ENCODE peak calls at places on chromosomes 13 and 19, in six cellular contexts. A, C, I, O, L and P are unnamed samples.

GRCh38 chr13:26897706-26898550 is 137.3 kb upstream of the GPR12 start:
- DNase-seq in A (no peak), C (no peak), I (peak), O (no peak), L (no peak), P (no peak)

GRCh38 chr19:3576696-3577443 is 4.1 kb downstream of the HMG20B start:
- DNase-seq in A (peak), C (peak), I (no peak), O (no peak), L (peak), P (peak)

GRCh38 chr19:17948967-17949930 is 16.4 kb downstream of the CCDC124 start:
- DNase-seq in A (no peak), C (no peak), I (peak), O (no peak), L (no peak), P (no peak)

GRCh38 chr19:13022859-13023636 is 27.8 kb downstream of the NFIX start:
- DNase-seq in A (peak), C (no peak), I (peak), O (peak), L (peak), P (peak)

GRCh38 chr19:39428309-39429112 is 7.2 kb downstream of the RPS16 start:
- DNase-seq in A (peak), C (peak), I (peak), O (no peak), L (peak), P (no peak)

GRCh38 chr13:110758195-110758594 is 44.7 kb downstream of the ING1 start:
- DNase-seq in A (peak), C (no peak), I (no peak), O (peak), L (peak), P (no peak)

GRCh38 chr13:36919206-36919832 is 719 bp downstream of the SMAD9 start:
- DNase-seq in A (peak), C (peak), I (no peak), O (peak), L (peak), P (peak)

GRCh38 chr19:1990230-1991017 is 25.1 kb downstream of the BTBD2 start:
- DNase-seq in A (no peak), C (no peak), I (no peak), O (no peak), L (no peak), P (no peak)

GRCh38 chr13:24452044-24452443 is 60.5 kb downstream of the PARP4 start:
- DNase-seq in A (no peak), C (no peak), I (peak), O (no peak), L (no peak), P (no peak)

GRCh38 chr19:19628499-19629134 is 597 bp upstream of the LPAR2 start:
- DNase-seq in A (peak), C (peak), I (peak), O (peak), L (peak), P (no peak)

GRCh38 chr13:48235100-48235813 is 2.3 kb downstream of the ITM2B start:
- DNase-seq in A (peak), C (peak), I (no peak), O (peak), L (peak), P (no peak)

GRCh38 chr13:108944760-108945159 is 315.3 kb downstream of the MYO16 start:
- DNase-seq in A (peak), C (no peak), I (no peak), O (peak), L (peak), P (no peak)

GRCh38 chr13:44874886-44875630 is 114.2 kb downstream of the NUFIP1 start:
- DNase-seq in A (peak), C (no peak), I (no peak), O (no peak), L (no peak), P (no peak)

GRCh38 chr19:29858000-29858596 is 46.3 kb downstream of the CCNE1 start:
- DNase-seq in A (no peak), C (no peak), I (no peak), O (peak), L (no peak), P (no peak)

GRCh38 chr13:67776171-67776570 is 546.0 kb upstream of the PCDH9 start:
- DNase-seq in A (no peak), C (no peak), I (no peak), O (no peak), L (no peak), P (no peak)

GRCh38 chr19:13053761-13054604 is 48.7 kb downstream of the LYL1 start:
- DNase-seq in A (peak), C (peak), I (peak), O (peak), L (peak), P (peak)

GRCh38 chr19:2253106-2254051 is 2.8 kb downstream of the JSRP1 start:
- DNase-seq in A (no peak), C (no peak), I (peak), O (no peak), L (no peak), P (no peak)

GRCh38 chr19:35717665-35718344 is at the start of gene KMT2B:
- DNase-seq in A (peak), C (no peak), I (no peak), O (no peak), L (no peak), P (no peak)

GRCh38 chr13:113005076-113005865 is 36.3 kb downstream of the MCF2L start:
- DNase-seq in A (no peak), C (no peak), I (no peak), O (no peak), L (no peak), P (no peak)

GRCh38 chr13:20206836-20207235 is 14.1 kb upstream of the GJB2 start:
- DNase-seq in A (no peak), C (no peak), I (no peak), O (no peak), L (no peak), P (no peak)

GRCh38 chr13:27869436-27870090 is 50.2 kb upstream of the PDX1 start:
- DNase-seq in A (no peak), C (no peak), I (no peak), O (no peak), L (no peak), P (no peak)

GRCh38 chr19:38199340-38199739 is 24.7 kb downstream of the DPF1 start:
- DNase-seq in A (no peak), C (no peak), I (no peak), O (no peak), L (no peak), P (no peak)

GRCh38 chr19:315811-316210 is 24.6 kb upstream of the PLPP2 start:
- DNase-seq in A (no peak), C (no peak), I (no peak), O (no peak), L (no peak), P (no peak)

GRCh38 chr19:50838239-50838638 is 4.9 kb upstream of the KLK15 start:
- DNase-seq in A (no peak), C (no peak), I (no peak), O (no peak), L (peak), P (no peak)
- TF ChIP-seq CTCF in A (no peak), C (no peak), I (no peak), O (peak), L (peak), P (no peak)

GRCh38 chr19:48826606-48827020 is 9.7 kb downstream of the HSD17B14 start:
- DNase-seq in A (no peak), C (peak), I (no peak), O (peak), L (no peak), P (no peak)
- TF ChIP-seq CTCF in A (peak), C (peak), I (no peak), O (peak), L (peak), P (no peak)

DNA sequence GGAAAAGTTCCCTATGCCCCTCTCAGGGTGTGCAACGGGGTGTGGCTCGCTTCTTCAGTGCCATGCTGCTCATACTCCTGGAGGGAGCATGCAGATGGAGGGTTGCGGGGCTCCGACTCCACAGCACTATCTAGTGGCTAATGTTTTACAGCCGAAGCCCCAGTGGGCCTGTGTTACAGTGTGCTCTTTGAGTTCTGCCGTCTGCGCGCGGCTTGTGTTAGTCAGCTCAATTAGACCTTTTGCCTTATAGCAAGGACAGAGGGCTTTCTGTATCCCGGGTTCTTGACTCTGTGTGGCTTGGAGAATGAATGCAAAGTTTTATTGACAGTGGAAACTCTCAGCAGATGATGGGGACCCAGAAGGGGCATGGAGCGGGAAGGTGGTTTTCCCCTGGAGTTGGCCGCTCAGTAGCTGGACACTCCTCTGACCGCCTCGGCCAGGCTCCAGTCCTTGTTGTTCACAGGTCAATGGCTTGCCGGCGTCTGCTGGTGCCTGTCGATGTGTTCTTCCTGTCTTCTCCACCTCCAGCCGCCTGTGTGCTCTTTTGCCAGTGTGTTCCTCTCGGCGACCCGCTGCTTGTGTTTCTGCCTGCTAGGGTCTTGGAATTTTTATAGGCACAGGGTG is 383.4 kb downstream of the LMO7 start:
- DNase-seq in A (no peak), C (peak), I (peak), O (peak), L (no peak), P (no peak)
- TF ChIP-seq CTCF in A (no peak), C (no peak), I (no peak), O (peak), L (peak), P (no peak)

GRCh38 chr13:76293751-76294150 is 592.5 kb downstream of the KCTD12 start:
- DNase-seq in A (peak), C (no peak), I (no peak), O (peak), L (peak), P (no peak)
- TF ChIP-seq CTCF in A (no peak), C (no peak), I (no peak), O (no peak), L (no peak), P (no peak)

DNA sequence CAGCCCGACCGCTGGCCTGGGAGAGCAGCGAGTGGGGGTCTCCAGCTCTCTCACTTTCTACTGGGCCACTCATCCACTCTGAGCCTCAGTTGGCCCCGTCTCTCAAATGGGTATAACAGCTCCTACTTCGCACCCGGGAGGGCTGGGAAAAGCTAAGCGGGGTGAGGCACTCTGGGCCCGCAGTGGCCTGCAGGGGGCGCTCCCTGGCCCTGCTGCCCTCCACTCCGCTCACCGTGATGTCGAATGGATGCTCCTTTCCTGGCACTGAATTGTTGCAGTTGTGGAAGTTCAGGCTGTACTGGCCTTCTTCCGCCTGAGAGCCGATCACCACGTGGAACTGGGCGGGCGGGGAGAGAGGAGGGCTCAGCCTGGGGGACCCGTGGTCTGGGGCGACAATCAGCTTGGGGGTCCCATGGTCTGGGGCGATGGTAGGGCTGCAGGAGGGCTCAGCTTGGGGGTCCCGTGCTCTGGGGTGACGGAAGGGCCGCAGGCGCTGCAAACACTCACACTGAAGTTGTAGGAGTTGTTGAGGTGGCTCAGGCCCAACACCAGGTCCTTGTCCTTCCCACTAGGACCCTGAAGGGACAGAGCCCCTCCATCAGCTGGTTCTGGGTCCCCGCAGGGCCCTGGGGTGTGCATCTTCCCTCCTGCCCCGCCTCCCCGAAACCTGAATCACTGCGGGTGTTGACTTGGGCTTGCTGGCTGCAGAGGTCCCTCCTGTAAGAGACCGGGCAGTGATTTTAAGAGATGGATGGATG is 3.9 kb downstream of the GPR108 start:
- DNase-seq in A (no peak), C (no peak), I (no peak), O (no peak), L (no peak), P (no peak)
- TF ChIP-seq CTCF in A (peak), C (peak), I (peak), O (peak), L (no peak), P (no peak)

GRCh38 chr19:41537789-41538188 is 38.2 kb upstream of the CEACAM21 start:
- DNase-seq in A (peak), C (no peak), I (no peak), O (peak), L (peak), P (no peak)
- TF ChIP-seq CTCF in A (peak), C (peak), I (peak), O (peak), L (peak), P (no peak)

GRCh38 chr19:6272913-6273600 is 6.7 kb downstream of the MLLT1 start:
- DNase-seq in A (no peak), C (no peak), I (no peak), O (no peak), L (no peak), P (no peak)

GRCh38 chr19:6272411-6272791 is 7.4 kb downstream of the MLLT1 start:
- DNase-seq in A (no peak), C (no peak), I (no peak), O (no peak), L (no peak), P (no peak)

GRCh38 chr19:6270822-6271221 is 9.0 kb downstream of the MLLT1 start:
- DNase-seq in A (no peak), C (no peak), I (no peak), O (no peak), L (no peak), P (no peak)

GRCh38 chr19:6271251-6271650 is 8.5 kb downstream of the MLLT1 start:
- DNase-seq in A (peak), C (no peak), I (peak), O (no peak), L (peak), P (no peak)

DNA sequence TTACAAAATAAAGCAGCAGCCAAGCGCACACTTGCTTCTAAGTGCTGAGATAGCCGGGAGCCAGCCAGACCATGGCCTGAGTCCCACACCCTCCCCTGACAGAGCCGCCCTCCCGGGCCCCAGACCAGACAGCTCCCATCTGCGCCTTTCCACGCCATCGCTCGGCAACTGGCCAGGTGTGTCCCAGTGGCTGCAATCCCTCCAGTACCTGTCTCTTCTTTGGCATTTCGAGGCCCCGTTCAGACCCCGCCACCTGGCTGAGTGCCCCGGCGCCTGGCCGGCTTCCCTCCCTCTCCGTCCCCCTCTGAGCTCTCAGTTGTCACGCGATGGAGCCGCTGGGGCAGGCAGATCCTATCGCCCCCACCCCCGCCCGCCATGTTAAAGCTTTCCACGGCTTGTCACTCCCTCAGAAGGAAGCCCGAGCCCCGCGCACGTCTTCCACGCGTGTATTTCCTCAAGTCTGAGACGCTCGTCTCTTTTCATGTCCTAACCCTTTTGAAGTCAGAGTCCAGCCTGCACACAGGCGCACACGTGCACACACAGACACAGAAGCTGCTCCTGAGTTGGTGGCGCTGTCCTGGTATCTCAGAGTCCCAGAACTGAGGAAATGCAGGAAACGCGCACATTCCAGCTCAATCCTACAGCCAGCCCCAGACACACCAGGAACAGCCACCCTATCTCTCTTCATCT is 7.9 kb downstream of the MLLT1 start:
- DNase-seq in A (peak), C (no peak), I (peak), O (no peak), L (peak), P (peak)
- TF ChIP-seq CTCF in A (peak), C (no peak), I (no peak), O (no peak), L (no peak), P (no peak)

GRCh38 chr19:33441277-33441699 is 67.8 kb downstream of the CEBPG start:
- DNase-seq in A (no peak), C (no peak), I (peak), O (no peak), L (no peak), P (no peak)
- TF ChIP-seq CTCF in A (no peak), C (no peak), I (no peak), O (no peak), L (no peak), P (no peak)

GRCh38 chr19:44582581-44583265 is 30.6 kb upstream of the IGSF23 start:
- DNase-seq in A (no peak), C (peak), I (no peak), O (peak), L (peak), P (no peak)
- TF ChIP-seq CTCF in A (peak), C (peak), I (peak), O (peak), L (peak), P (no peak)

DNA sequence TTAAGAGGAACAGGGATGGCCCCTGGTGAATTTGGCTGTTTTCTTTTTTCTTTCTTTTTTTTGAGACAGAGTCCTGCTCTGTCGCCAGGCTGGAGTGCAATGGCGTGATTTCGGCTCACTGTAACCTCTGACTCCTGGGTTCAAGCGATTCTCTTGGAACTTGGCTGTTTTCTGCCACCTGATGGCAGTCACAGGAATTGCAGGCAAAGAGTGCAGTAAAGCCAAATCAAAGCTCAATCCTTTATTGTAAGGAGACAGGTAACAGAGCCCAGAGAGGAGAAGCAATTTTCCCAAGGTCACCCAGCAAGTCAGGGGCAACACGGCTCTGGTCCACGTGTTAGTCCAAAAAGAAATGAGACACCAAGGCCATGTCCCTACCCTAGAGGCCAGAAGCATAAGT is 6.2 kb downstream of the TINCR start:
- DNase-seq in A (no peak), C (no peak), I (no peak), O (no peak), L (no peak), P (no peak)
- TF ChIP-seq CTCF in A (peak), C (peak), I (no peak), O (peak), L (peak), P (peak)